ENCODE peak calls at places on chromosomes 5 and 9, in seven cellular contexts. One of them, this sample, is unnamed.

GRCh38 chr5:119355244-119355635 is 579 bp upstream of the TNFAIP8 start:
- DNase-seq in stimulated activated CD4-positive, alpha-beta T cell treated with anti-CD3 and anti-CD28 coated beads, Interleukin-4, amount 100 ng/mL, for 4 hours: peak; percentile 45
- DNase-seq in central memory CD4-positive, alpha-beta T cell: peak; percentile 36
- DNase-seq in lower lobe of right lung: peak; percentile 55
- DNase-seq in amniotic epithelial cell: no peak
- DNase-seq in bronchial epithelial cell: peak; percentile 80
- DNase-seq in AML-193: no peak
- DNase-seq in this sample: peak; percentile 57

GRCh38 chr9:136644593-136645342 is 17.9 kb upstream of the EGFL7 start:
- DNase-seq in stimulated activated CD4-positive, alpha-beta T cell treated with anti-CD3 and anti-CD28 coated beads, Interleukin-4, amount 100 ng/mL, for 4 hours: peak; percentile 72
- DNase-seq in central memory CD4-positive, alpha-beta T cell: no peak
- DNase-seq in lower lobe of right lung: peak; percentile 90
- DNase-seq in amniotic epithelial cell: peak; percentile 38
- DNase-seq in bronchial epithelial cell: peak; percentile 29
- DNase-seq in AML-193: peak; percentile 57
- DNase-seq in this sample: peak; percentile 79

GRCh38 chr5:41835625-41836024 is 34.6 kb downstream of the OXCT1 start:
- DNase-seq in stimulated activated CD4-positive, alpha-beta T cell treated with anti-CD3 and anti-CD28 coated beads, Interleukin-4, amount 100 ng/mL, for 4 hours: no peak
- DNase-seq in central memory CD4-positive, alpha-beta T cell: no peak
- DNase-seq in lower lobe of right lung: no peak
- DNase-seq in amniotic epithelial cell: peak; percentile 81
- DNase-seq in bronchial epithelial cell: peak; percentile 47
- DNase-seq in AML-193: no peak
- DNase-seq in this sample: no peak

GRCh38 chr9:76692448-76693129 is 71.6 kb upstream of the PCA3 start:
- DNase-seq in stimulated activated CD4-positive, alpha-beta T cell treated with anti-CD3 and anti-CD28 coated beads, Interleukin-4, amount 100 ng/mL, for 4 hours: no peak
- DNase-seq in central memory CD4-positive, alpha-beta T cell: no peak
- DNase-seq in lower lobe of right lung: no peak
- DNase-seq in amniotic epithelial cell: no peak
- DNase-seq in bronchial epithelial cell: no peak
- DNase-seq in AML-193: no peak
- DNase-seq in this sample: no peak

GRCh38 chr9:78775211-78775610 is 478.3 kb downstream of the PSAT1 start:
- DNase-seq in stimulated activated CD4-positive, alpha-beta T cell treated with anti-CD3 and anti-CD28 coated beads, Interleukin-4, amount 100 ng/mL, for 4 hours: no peak
- DNase-seq in central memory CD4-positive, alpha-beta T cell: no peak
- DNase-seq in lower lobe of right lung: no peak
- DNase-seq in amniotic epithelial cell: no peak
- DNase-seq in bronchial epithelial cell: no peak
- DNase-seq in AML-193: no peak
- DNase-seq in this sample: no peak

GRCh38 chr5:133460172-133460758 is 152.1 kb downstream of the FSTL4 start:
- DNase-seq in stimulated activated CD4-positive, alpha-beta T cell treated with anti-CD3 and anti-CD28 coated beads, Interleukin-4, amount 100 ng/mL, for 4 hours: peak; percentile 19
- DNase-seq in central memory CD4-positive, alpha-beta T cell: no peak
- DNase-seq in lower lobe of right lung: no peak
- DNase-seq in amniotic epithelial cell: peak; percentile 19
- DNase-seq in bronchial epithelial cell: peak; percentile 26
- DNase-seq in AML-193: no peak
- DNase-seq in this sample: peak; percentile 40

GRCh38 chr9:90086076-90086475 is 481.3 kb downstream of the GADD45G start:
- DNase-seq in stimulated activated CD4-positive, alpha-beta T cell treated with anti-CD3 and anti-CD28 coated beads, Interleukin-4, amount 100 ng/mL, for 4 hours: no peak
- DNase-seq in central memory CD4-positive, alpha-beta T cell: no peak
- DNase-seq in lower lobe of right lung: peak; percentile 69
- DNase-seq in amniotic epithelial cell: no peak
- DNase-seq in bronchial epithelial cell: no peak
- DNase-seq in AML-193: peak; percentile 18
- DNase-seq in this sample: no peak

GRCh38 chr9:97502222-97502983 is 937 bp downstream of the TMOD1 start:
- DNase-seq in stimulated activated CD4-positive, alpha-beta T cell treated with anti-CD3 and anti-CD28 coated beads, Interleukin-4, amount 100 ng/mL, for 4 hours: peak; percentile 0
- DNase-seq in central memory CD4-positive, alpha-beta T cell: no peak
- DNase-seq in lower lobe of right lung: peak; percentile 49
- DNase-seq in amniotic epithelial cell: no peak
- DNase-seq in bronchial epithelial cell: no peak
- DNase-seq in AML-193: no peak
- DNase-seq in this sample: no peak

GRCh38 chr5:37771203-37771611 is 68.6 kb downstream of the GDNF start:
- DNase-seq in stimulated activated CD4-positive, alpha-beta T cell treated with anti-CD3 and anti-CD28 coated beads, Interleukin-4, amount 100 ng/mL, for 4 hours: no peak
- DNase-seq in central memory CD4-positive, alpha-beta T cell: no peak
- DNase-seq in lower lobe of right lung: no peak
- DNase-seq in amniotic epithelial cell: no peak
- DNase-seq in bronchial epithelial cell: no peak
- DNase-seq in AML-193: no peak
- DNase-seq in this sample: no peak

GRCh38 chr5:177312649-177313181 is 1.0 kb upstream of the MXD3 start:
- DNase-seq in stimulated activated CD4-positive, alpha-beta T cell treated with anti-CD3 and anti-CD28 coated beads, Interleukin-4, amount 100 ng/mL, for 4 hours: no peak
- DNase-seq in central memory CD4-positive, alpha-beta T cell: no peak
- DNase-seq in lower lobe of right lung: no peak
- DNase-seq in amniotic epithelial cell: no peak
- DNase-seq in bronchial epithelial cell: no peak
- DNase-seq in AML-193: peak; percentile 78
- DNase-seq in this sample: peak; percentile 72

GRCh38 chr5:56429110-56429561 is 196.0 kb upstream of the ANKRD55 start:
- DNase-seq in stimulated activated CD4-positive, alpha-beta T cell treated with anti-CD3 and anti-CD28 coated beads, Interleukin-4, amount 100 ng/mL, for 4 hours: no peak
- DNase-seq in central memory CD4-positive, alpha-beta T cell: no peak
- DNase-seq in lower lobe of right lung: no peak
- DNase-seq in amniotic epithelial cell: peak; percentile 81
- DNase-seq in bronchial epithelial cell: peak; percentile 5
- DNase-seq in AML-193: no peak
- DNase-seq in this sample: no peak

GRCh38 chr5:61330341-61330878 is 1.6 kb upstream of the ZSWIM6 start:
- DNase-seq in stimulated activated CD4-positive, alpha-beta T cell treated with anti-CD3 and anti-CD28 coated beads, Interleukin-4, amount 100 ng/mL, for 4 hours: no peak
- DNase-seq in central memory CD4-positive, alpha-beta T cell: peak; percentile 45
- DNase-seq in lower lobe of right lung: peak; percentile 56
- DNase-seq in amniotic epithelial cell: peak; percentile 70
- DNase-seq in bronchial epithelial cell: peak; percentile 50
- DNase-seq in AML-193: no peak
- DNase-seq in this sample: no peak

GRCh38 chr9:98861881-98862501 is 54.5 kb downstream of the GALNT12 start:
- DNase-seq in stimulated activated CD4-positive, alpha-beta T cell treated with anti-CD3 and anti-CD28 coated beads, Interleukin-4, amount 100 ng/mL, for 4 hours: no peak
- DNase-seq in central memory CD4-positive, alpha-beta T cell: no peak
- DNase-seq in lower lobe of right lung: no peak
- DNase-seq in amniotic epithelial cell: peak; percentile 94
- DNase-seq in bronchial epithelial cell: peak; percentile 15
- DNase-seq in AML-193: peak; percentile 10
- DNase-seq in this sample: no peak

GRCh38 chr5:127320032-127320945 is 29.7 kb downstream of the MEGF10 start:
- DNase-seq in stimulated activated CD4-positive, alpha-beta T cell treated with anti-CD3 and anti-CD28 coated beads, Interleukin-4, amount 100 ng/mL, for 4 hours: no peak
- DNase-seq in central memory CD4-positive, alpha-beta T cell: no peak
- DNase-seq in lower lobe of right lung: no peak
- DNase-seq in amniotic epithelial cell: peak; percentile 36
- DNase-seq in bronchial epithelial cell: no peak
- DNase-seq in AML-193: peak; percentile 8
- DNase-seq in this sample: no peak

GRCh38 chr9:127492616-127493015 is 41.3 kb downstream of the LRSAM1 start:
- DNase-seq in stimulated activated CD4-positive, alpha-beta T cell treated with anti-CD3 and anti-CD28 coated beads, Interleukin-4, amount 100 ng/mL, for 4 hours: no peak
- DNase-seq in central memory CD4-positive, alpha-beta T cell: no peak
- DNase-seq in lower lobe of right lung: no peak
- DNase-seq in amniotic epithelial cell: no peak
- DNase-seq in bronchial epithelial cell: no peak
- DNase-seq in AML-193: no peak
- DNase-seq in this sample: no peak

GRCh38 chr9:134355158-134355557 is 28.9 kb downstream of the RXRA start:
- DNase-seq in stimulated activated CD4-positive, alpha-beta T cell treated with anti-CD3 and anti-CD28 coated beads, Interleukin-4, amount 100 ng/mL, for 4 hours: no peak
- DNase-seq in central memory CD4-positive, alpha-beta T cell: no peak
- DNase-seq in lower lobe of right lung: no peak
- DNase-seq in amniotic epithelial cell: no peak
- DNase-seq in bronchial epithelial cell: no peak
- DNase-seq in AML-193: no peak
- DNase-seq in this sample: no peak

GRCh38 chr9:129569506-129570449 is 51.1 kb downstream of the C9orf50 start:
- DNase-seq in stimulated activated CD4-positive, alpha-beta T cell treated with anti-CD3 and anti-CD28 coated beads, Interleukin-4, amount 100 ng/mL, for 4 hours: no peak
- DNase-seq in central memory CD4-positive, alpha-beta T cell: no peak
- DNase-seq in lower lobe of right lung: no peak
- DNase-seq in amniotic epithelial cell: peak; percentile 42
- DNase-seq in bronchial epithelial cell: no peak
- DNase-seq in AML-193: peak; percentile 10
- DNase-seq in this sample: no peak

GRCh38 chr5:1654786-1655495 is 131.2 kb upstream of the LPCAT1 start:
- DNase-seq in stimulated activated CD4-positive, alpha-beta T cell treated with anti-CD3 and anti-CD28 coated beads, Interleukin-4, amount 100 ng/mL, for 4 hours: no peak
- DNase-seq in central memory CD4-positive, alpha-beta T cell: no peak
- DNase-seq in lower lobe of right lung: no peak
- DNase-seq in amniotic epithelial cell: no peak
- DNase-seq in bronchial epithelial cell: no peak
- DNase-seq in AML-193: no peak
- DNase-seq in this sample: peak; percentile 14

GRCh38 chr5:173917788-173918786 is 29.9 kb downstream of the CPEB4 start:
- DNase-seq in stimulated activated CD4-positive, alpha-beta T cell treated with anti-CD3 and anti-CD28 coated beads, Interleukin-4, amount 100 ng/mL, for 4 hours: peak; percentile 36
- DNase-seq in central memory CD4-positive, alpha-beta T cell: peak; percentile 79
- DNase-seq in lower lobe of right lung: peak; percentile 58
- DNase-seq in amniotic epithelial cell: peak; percentile 76
- DNase-seq in bronchial epithelial cell: peak; percentile 84
- DNase-seq in AML-193: peak; percentile 87
- DNase-seq in this sample: peak; percentile 56

GRCh38 chr5:33675958-33676464 is 215.8 kb downstream of the ADAMTS12 start:
- DNase-seq in stimulated activated CD4-positive, alpha-beta T cell treated with anti-CD3 and anti-CD28 coated beads, Interleukin-4, amount 100 ng/mL, for 4 hours: no peak
- DNase-seq in central memory CD4-positive, alpha-beta T cell: no peak
- DNase-seq in lower lobe of right lung: no peak
- DNase-seq in amniotic epithelial cell: no peak
- DNase-seq in bronchial epithelial cell: no peak
- DNase-seq in AML-193: no peak
- DNase-seq in this sample: no peak

GRCh38 chr5:116370886-116371285 is 203.7 kb downstream of the SEMA6A start:
- DNase-seq in stimulated activated CD4-positive, alpha-beta T cell treated with anti-CD3 and anti-CD28 coated beads, Interleukin-4, amount 100 ng/mL, for 4 hours: no peak
- DNase-seq in central memory CD4-positive, alpha-beta T cell: no peak
- DNase-seq in lower lobe of right lung: no peak
- DNase-seq in amniotic epithelial cell: peak; percentile 36
- DNase-seq in bronchial epithelial cell: peak; percentile 50
- DNase-seq in AML-193: no peak
- DNase-seq in this sample: no peak

GRCh38 chr5:113514263-113514590 is 733 bp downstream of the YTHDC2 start:
- DNase-seq in stimulated activated CD4-positive, alpha-beta T cell treated with anti-CD3 and anti-CD28 coated beads, Interleukin-4, amount 100 ng/mL, for 4 hours: no peak
- DNase-seq in central memory CD4-positive, alpha-beta T cell: no peak
- DNase-seq in lower lobe of right lung: no peak
- DNase-seq in amniotic epithelial cell: no peak
- DNase-seq in bronchial epithelial cell: no peak
- DNase-seq in AML-193: no peak
- DNase-seq in this sample: no peak

GRCh38 chr5:3010301-3010952 is 258.9 kb upstream of the IRX2 start:
- DNase-seq in stimulated activated CD4-positive, alpha-beta T cell treated with anti-CD3 and anti-CD28 coated beads, Interleukin-4, amount 100 ng/mL, for 4 hours: no peak
- DNase-seq in central memory CD4-positive, alpha-beta T cell: no peak
- DNase-seq in lower lobe of right lung: no peak
- DNase-seq in amniotic epithelial cell: no peak
- DNase-seq in bronchial epithelial cell: peak; percentile 53
- DNase-seq in AML-193: no peak
- DNase-seq in this sample: no peak

GRCh38 chr9:113621309-113621791 is 157.8 kb downstream of the RGS3 start:
- DNase-seq in stimulated activated CD4-positive, alpha-beta T cell treated with anti-CD3 and anti-CD28 coated beads, Interleukin-4, amount 100 ng/mL, for 4 hours: no peak
- DNase-seq in central memory CD4-positive, alpha-beta T cell: no peak
- DNase-seq in lower lobe of right lung: no peak
- DNase-seq in amniotic epithelial cell: peak; percentile 84
- DNase-seq in bronchial epithelial cell: no peak
- DNase-seq in AML-193: no peak
- DNase-seq in this sample: no peak

GRCh38 chr9:133342083-133342406 is 5.9 kb downstream of the MED22 start:
- DNase-seq in stimulated activated CD4-positive, alpha-beta T cell treated with anti-CD3 and anti-CD28 coated beads, Interleukin-4, amount 100 ng/mL, for 4 hours: no peak
- DNase-seq in central memory CD4-positive, alpha-beta T cell: no peak
- DNase-seq in lower lobe of right lung: no peak
- DNase-seq in amniotic epithelial cell: no peak
- DNase-seq in bronchial epithelial cell: no peak
- DNase-seq in AML-193: no peak
- DNase-seq in this sample: no peak

GRCh38 chr9:10999646-11000045 is 386.8 kb upstream of the PTPRD start:
- DNase-seq in stimulated activated CD4-positive, alpha-beta T cell treated with anti-CD3 and anti-CD28 coated beads, Interleukin-4, amount 100 ng/mL, for 4 hours: no peak
- DNase-seq in central memory CD4-positive, alpha-beta T cell: no peak
- DNase-seq in lower lobe of right lung: no peak
- DNase-seq in amniotic epithelial cell: no peak
- DNase-seq in bronchial epithelial cell: no peak
- DNase-seq in AML-193: no peak
- DNase-seq in this sample: no peak

GRCh38 chr9:21110708-21111576 is 30.7 kb downstream of the IFNW1 start:
- DNase-seq in stimulated activated CD4-positive, alpha-beta T cell treated with anti-CD3 and anti-CD28 coated beads, Interleukin-4, amount 100 ng/mL, for 4 hours: no peak
- DNase-seq in central memory CD4-positive, alpha-beta T cell: peak; percentile 47
- DNase-seq in lower lobe of right lung: no peak
- DNase-seq in amniotic epithelial cell: peak; percentile 74
- DNase-seq in bronchial epithelial cell: peak; percentile 73
- DNase-seq in AML-193: peak; percentile 70
- DNase-seq in this sample: no peak

GRCh38 chr5:80408475-80408875 is 611 bp downstream of the ZFYVE16 start:
- DNase-seq in stimulated activated CD4-positive, alpha-beta T cell treated with anti-CD3 and anti-CD28 coated beads, Interleukin-4, amount 100 ng/mL, for 4 hours: peak; percentile 38
- DNase-seq in central memory CD4-positive, alpha-beta T cell: no peak
- DNase-seq in lower lobe of right lung: peak; percentile 73
- DNase-seq in amniotic epithelial cell: peak; percentile 30
- DNase-seq in bronchial epithelial cell: peak; percentile 34
- DNase-seq in AML-193: peak; percentile 23
- DNase-seq in this sample: peak; percentile 47

This sample was measured in activated CD4-positive, alpha-beta memory T cell treated with anti-CD3 and anti-CD28 coated beads, Interleukin-2, amount 10 ng/mL, durations not matched to agents 7 days and 5 days.